ENCODE peak calls at places on chromosomes 7 and 10, in five cellular contexts. J is mammary epithelial cell, K is WTC11, P is AG04450, B is MM.1S. C is an unnamed sample.
A peak's percentile ranks its signal among the peaks of the same experiment; 100 is the strongest.

GRCh38 chr7:137454169-137455166 is 110.9 kb upstream of the PTN start:
- DNase-seq in B (peak; percentile 65), J (peak; percentile 36), K (no peak), P (peak; percentile 86), C (no peak)

GRCh38 chr10:122164815-122165491 is 106.1 kb upstream of the BTBD16 start:
- DNase-seq in B (no peak), K (no peak), P (no peak), J (no peak), C (no peak)

GRCh38 chr7:77383333-77383740 is 32.8 kb downstream of the GSAP start:
- DNase-seq in P (no peak), J (peak; percentile 19), B (no peak), K (no peak), C (no peak)

GRCh38 chr10:79316671-79317431 is 30.4 kb upstream of the PPIF start:
- DNase-seq in K (no peak), P (no peak), B (peak; percentile 60), J (no peak), C (no peak)

GRCh38 chr10:11783558-11783865 is 39.6 kb upstream of the PROSER2 start:
- DNase-seq in P (no peak), J (peak; percentile 25), K (no peak), B (no peak), C (no peak)

GRCh38 chr10:50289196-50289595 is 37.9 kb upstream of the ASAH2 start:
- DNase-seq in B (no peak), P (no peak), J (no peak), K (no peak), C (no peak)

GRCh38 chr10:9615179-9615578 is 1402.5 kb upstream of the CELF2 start:
- DNase-seq in K (no peak), J (no peak), B (no peak), P (no peak), C (no peak)

GRCh38 chr10:78336402-78336791 is 302.7 kb downstream of the RPS24 start:
- DNase-seq in K (no peak), J (no peak), P (peak; percentile 84), B (no peak), C (no peak)

GRCh38 chr10:129614341-129614740 is 147.3 kb downstream of the MGMT start:
- DNase-seq in P (no peak), J (no peak), B (no peak), K (no peak), C (no peak)

GRCh38 chr10:98467506-98468318 is 21.0 kb upstream of the HPS1 start:
- DNase-seq in P (peak; percentile 63), J (peak; percentile 73), B (peak; percentile 75), K (peak; percentile 68), C (no peak)

GRCh38 chr10:95268438-95268837 is 22.4 kb downstream of the PDLIM1 start:
- DNase-seq in J (peak; percentile 63), K (no peak), P (no peak), B (no peak), C (peak; percentile 51)

GRCh38 chr7:115775981-115776380 is 254.6 kb downstream of the TFEC start:
- DNase-seq in K (no peak), B (no peak), J (no peak), P (no peak), C (no peak)

GRCh38 chr7:16589895-16590294 is 55.7 kb downstream of the ANKMY2 start:
- DNase-seq in J (no peak), P (no peak), B (no peak), K (no peak), C (no peak)

GRCh38 chr10:121598261-121599249 is at the start of gene FGFR2:
- DNase-seq in B (peak; percentile 61), K (peak; percentile 89), P (no peak), J (peak; percentile 85), C (no peak)

GRCh38 chr7:131640686-131641085 is 84.3 kb upstream of the PODXL start:
- DNase-seq in K (no peak), P (no peak), B (no peak), J (no peak), C (no peak)

GRCh38 chr10:13462551-13462950 is 66.3 kb downstream of the BEND7 start:
- DNase-seq in B (no peak), J (no peak), K (no peak), P (no peak), C (no peak)

DNA sequence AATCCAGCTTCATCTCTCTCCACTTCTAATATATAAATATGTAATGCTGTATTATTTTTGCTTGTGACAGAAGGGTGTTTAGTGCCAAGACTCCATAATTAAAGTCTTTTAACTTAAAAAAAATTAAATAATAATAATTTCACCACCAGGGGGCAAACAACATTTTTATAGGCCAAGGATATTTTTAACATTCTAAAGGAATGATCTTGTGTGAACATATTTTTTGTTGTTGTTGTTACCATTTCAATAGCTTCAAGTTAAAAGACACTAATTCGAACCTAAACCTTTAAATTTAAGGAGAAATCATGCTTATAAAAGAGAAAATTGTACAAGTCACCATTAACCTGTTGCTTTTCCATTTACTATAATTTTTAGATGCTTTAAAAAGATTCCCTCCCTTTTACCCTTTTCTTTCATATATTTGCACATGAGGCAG is 7.5 kb upstream of the DNAJC1 start:
- DNase-seq in P (no peak), K (no peak), B (peak; percentile 55), J (no peak), C (no peak)
- TF ChIP-seq CTCF in P (no peak), K (peak; percentile 47), B (peak; percentile 21), J (no peak), C (no peak)

GRCh38 chr10:110680473-110681020 is 36.4 kb downstream of the RBM20 start:
- DNase-seq in K (no peak), P (no peak), B (no peak), J (peak; percentile 36), C (no peak)

GRCh38 chr10:110682348-110682747 is 38.2 kb downstream of the RBM20 start:
- DNase-seq in P (no peak), J (no peak), K (no peak), B (no peak), C (no peak)

GRCh38 chr10:110684800-110685446 is 40.8 kb downstream of the RBM20 start:
- DNase-seq in B (no peak), J (no peak), K (peak; percentile 29), P (peak; percentile 26), C (no peak)

GRCh38 chr10:110679633-110680472 is 35.7 kb downstream of the RBM20 start:
- DNase-seq in J (no peak), P (no peak), B (no peak), K (no peak), C (no peak)

DNA sequence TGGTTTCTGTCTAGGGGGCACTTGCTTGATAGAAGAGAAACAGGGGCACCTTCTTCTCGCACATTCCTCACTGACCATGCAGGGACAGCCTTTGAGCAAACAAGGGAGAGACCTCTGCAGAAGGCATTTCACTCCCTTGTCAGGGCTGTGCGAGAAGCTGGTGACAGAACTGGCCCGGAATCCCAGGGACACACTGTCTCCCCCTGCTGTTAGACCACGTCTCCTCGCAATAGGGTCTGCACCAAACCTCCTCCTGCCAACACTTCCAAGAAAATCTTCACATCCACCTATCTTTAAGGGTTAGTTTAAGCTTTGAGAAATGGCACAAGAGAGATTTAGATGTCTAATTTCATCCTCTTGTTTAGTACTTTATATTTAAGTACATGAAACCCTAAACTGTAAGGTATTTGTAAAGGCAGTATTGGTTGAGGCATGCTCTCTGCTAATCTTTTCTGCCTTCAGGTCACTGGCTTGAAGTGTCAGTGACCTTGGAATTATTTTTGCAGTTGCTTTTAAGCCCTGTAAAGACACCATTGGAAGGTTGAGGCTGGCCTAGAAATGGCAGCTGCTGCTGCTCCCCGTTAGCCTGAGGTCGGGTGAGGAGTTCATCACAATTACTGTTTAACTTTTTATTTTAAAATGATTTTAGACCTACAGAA is 37.0 kb downstream of the RBM20 start:
- DNase-seq in B (no peak), P (no peak), K (peak; percentile 65), J (no peak), C (no peak)
- TF ChIP-seq CTCF in B (peak; percentile 33), P (peak; percentile 64), K (peak; percentile 46), J (no peak), C (no peak)

GRCh38 chr7:23072916-23073315 is 32.7 kb upstream of the KLHL7 start:
- DNase-seq in J (no peak), K (no peak), B (no peak), P (no peak), C (no peak)
- TF ChIP-seq CTCF in J (no peak), K (no peak), B (no peak), P (peak; percentile 27), C (no peak)

GRCh38 chr10:6114758-6115410 is 26.1 kb downstream of the RBM17 start:
- DNase-seq in K (no peak), B (no peak), J (no peak), P (no peak), C (no peak)
- TF ChIP-seq CTCF in K (no peak), B (no peak), J (no peak), P (no peak), C (no peak)

DNA sequence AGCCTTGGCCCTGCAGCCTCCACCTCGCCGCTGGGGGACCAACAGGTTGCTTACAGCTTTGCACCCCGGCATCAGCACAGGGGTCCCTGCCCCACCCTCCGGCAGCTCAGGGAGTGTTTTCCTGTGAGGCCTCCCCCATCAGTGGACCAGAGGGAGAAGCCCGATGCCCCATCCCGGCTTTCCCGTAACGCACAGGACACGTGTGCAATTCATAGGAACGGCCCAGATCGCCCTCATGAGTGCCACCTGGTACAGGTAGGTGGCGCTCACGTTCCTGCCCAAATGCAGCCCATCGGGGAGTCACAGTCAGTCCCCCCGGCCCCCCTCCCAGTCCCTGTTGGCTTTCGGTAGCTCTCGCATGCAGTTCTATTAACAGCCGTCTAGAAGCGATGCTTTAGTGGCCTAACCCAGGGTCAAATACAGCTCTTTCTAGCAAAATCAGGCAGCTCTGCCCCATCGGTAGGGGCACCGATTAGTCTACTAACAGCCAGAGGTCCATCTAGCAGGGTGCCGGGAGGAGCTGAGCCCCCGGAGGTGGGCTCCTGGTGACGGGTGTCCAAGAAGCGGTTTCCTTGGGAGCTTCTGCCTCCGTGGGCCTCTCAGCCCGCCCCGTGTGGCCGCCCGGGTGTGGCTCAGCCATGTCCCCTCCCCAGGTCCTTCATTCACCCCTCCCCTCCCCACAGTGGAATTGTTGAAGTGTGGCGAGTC is 48.4 kb upstream of the GTF2IRD1 start:
- DNase-seq in J (no peak), B (peak; percentile 21), P (no peak), K (peak; percentile 86), C (no peak)
- TF ChIP-seq CTCF in J (peak; percentile 33), B (peak; percentile 56), P (peak; percentile 33), K (peak; percentile 54), C (no peak)

GRCh38 chr7:150756858-150757257 is 19.6 kb downstream of the GIMAP5 start:
- DNase-seq in K (no peak), P (no peak), B (peak; percentile 49), J (no peak), C (no peak)
- TF ChIP-seq CTCF in K (no peak), P (no peak), B (peak; percentile 59), J (no peak), C (no peak)

DNA sequence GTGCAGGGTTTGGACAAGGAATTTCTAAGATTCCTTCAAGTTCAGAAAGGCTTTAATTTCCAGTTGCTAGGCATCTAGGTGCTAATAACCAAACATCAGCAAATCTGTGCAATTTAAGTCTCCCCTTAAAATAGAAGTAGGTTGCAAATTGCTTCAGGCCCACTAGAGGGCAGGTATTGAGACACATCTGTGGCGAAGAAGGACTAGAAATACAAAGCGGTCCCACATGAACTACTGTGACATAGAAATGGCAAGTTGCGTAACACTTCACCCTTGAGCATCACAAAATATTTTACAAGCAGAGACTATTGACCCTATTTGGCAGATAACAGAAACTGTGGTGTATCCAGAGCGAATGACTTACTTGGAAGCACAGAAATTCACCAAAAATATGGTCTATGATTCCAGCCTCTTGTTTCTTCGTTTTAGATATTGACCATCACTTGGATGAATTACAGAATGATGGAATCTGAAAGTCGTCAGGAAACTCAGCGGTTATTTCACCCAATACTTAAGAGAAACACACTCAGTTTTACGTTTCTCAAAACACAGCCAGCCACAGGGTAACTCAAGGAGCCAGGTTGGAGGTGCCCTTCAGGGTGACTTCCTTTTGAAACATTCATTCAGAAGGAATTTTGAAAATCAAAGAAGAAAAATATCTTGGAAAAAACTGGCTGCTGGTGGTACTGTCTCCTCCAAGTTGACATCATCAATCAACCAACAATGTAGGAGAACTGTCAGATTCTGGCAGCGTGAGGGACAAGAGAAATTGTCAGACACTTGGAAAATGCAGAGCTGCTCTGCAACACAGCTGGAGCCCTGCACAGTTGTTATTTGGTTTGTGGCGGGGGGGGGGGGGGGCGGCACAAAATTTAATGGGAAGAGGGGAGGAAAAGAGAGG is 256.3 kb upstream of the MINDY3 start:
- DNase-seq in P (no peak), J (peak; percentile 20), B (peak; percentile 22), K (peak; percentile 14), C (no peak)
- TF ChIP-seq CTCF in P (peak; percentile 21), J (peak; percentile 53), B (peak; percentile 56), K (peak; percentile 57), C (no peak)